ENCODE peak calls at places on chromosomes 7 and 10, in five cellular contexts. One of them, this sample, is unnamed.
A peak's percentile ranks its signal among the peaks of the same experiment; 100 is the strongest.

GRCh38 chr10:45308707-45309106 is 6.7 kb downstream of the OR13A1 start:
- DNase-seq in stomach: no peak
- DNase-seq in upper lobe of left lung: no peak
- DNase-seq in gastrocnemius medialis: no peak
- DNase-seq in body of pancreas: no peak
- DNase-seq in this sample: no peak

GRCh38 chr7:105309235-105310156 is 79.2 kb downstream of the SRPK2 start:
- DNase-seq in gastrocnemius medialis: no peak
- DNase-seq in stomach: no peak
- DNase-seq in upper lobe of left lung: no peak
- DNase-seq in body of pancreas: no peak
- DNase-seq in this sample: no peak

GRCh38 chr10:101725296-101725695 is 30.3 kb upstream of the FBXW4 start:
- DNase-seq in body of pancreas: no peak
- DNase-seq in gastrocnemius medialis: no peak
- DNase-seq in stomach: no peak
- DNase-seq in upper lobe of left lung: no peak
- DNase-seq in this sample: no peak

GRCh38 chr10:34758447-34758996 is 56.6 kb downstream of the PARD3 start:
- DNase-seq in stomach: no peak
- DNase-seq in gastrocnemius medialis: no peak
- DNase-seq in upper lobe of left lung: no peak
- DNase-seq in body of pancreas: no peak
- DNase-seq in this sample: peak; percentile 94

GRCh38 chr10:101781984-101782810 is 1.0 kb downstream of the NPM3 start:
- DNase-seq in stomach: peak; percentile 21
- DNase-seq in upper lobe of left lung: no peak
- DNase-seq in body of pancreas: no peak
- DNase-seq in gastrocnemius medialis: no peak
- DNase-seq in this sample: no peak

GRCh38 chr7:87564290-87564963 is 36.3 kb downstream of the ABCB1 start:
- DNase-seq in gastrocnemius medialis: no peak
- DNase-seq in body of pancreas: peak; percentile 38
- DNase-seq in stomach: peak; percentile 26
- DNase-seq in upper lobe of left lung: no peak
- DNase-seq in this sample: no peak

GRCh38 chr7:152313879-152314604 is 121.8 kb downstream of the KMT2C start:
- DNase-seq in upper lobe of left lung: no peak
- DNase-seq in stomach: no peak
- DNase-seq in body of pancreas: peak; percentile 66
- DNase-seq in gastrocnemius medialis: no peak
- DNase-seq in this sample: peak; percentile 84

GRCh38 chr10:59807629-59808620 is 54.7 kb upstream of the MRLN start:
- DNase-seq in stomach: no peak
- DNase-seq in body of pancreas: no peak
- DNase-seq in gastrocnemius medialis: peak; percentile 83
- DNase-seq in upper lobe of left lung: no peak
- DNase-seq in this sample: no peak

GRCh38 chr10:51706225-51706624 is 6.8 kb upstream of the CSTF2T start:
- DNase-seq in gastrocnemius medialis: peak; percentile 48
- DNase-seq in stomach: peak; percentile 75
- DNase-seq in upper lobe of left lung: no peak
- DNase-seq in body of pancreas: peak; percentile 89
- DNase-seq in this sample: no peak

GRCh38 chr7:73519867-73520672 is 2.0 kb downstream of the BAZ1B start:
- DNase-seq in stomach: no peak
- DNase-seq in upper lobe of left lung: no peak
- DNase-seq in body of pancreas: no peak
- DNase-seq in gastrocnemius medialis: no peak
- DNase-seq in this sample: no peak

GRCh38 chr7:36280840-36281812 is 108.5 kb upstream of the ANLN start:
- DNase-seq in body of pancreas: peak; percentile 52
- DNase-seq in upper lobe of left lung: peak; percentile 79
- DNase-seq in gastrocnemius medialis: peak; percentile 81
- DNase-seq in stomach: peak; percentile 69
- DNase-seq in this sample: peak; percentile 72

GRCh38 chr7:36278767-36279171 is 110.9 kb upstream of the ANLN start:
- DNase-seq in stomach: no peak
- DNase-seq in body of pancreas: no peak
- DNase-seq in gastrocnemius medialis: no peak
- DNase-seq in upper lobe of left lung: no peak
- DNase-seq in this sample: no peak

GRCh38 chr7:36279251-36279925 is 110.3 kb upstream of the ANLN start:
- DNase-seq in stomach: no peak
- DNase-seq in upper lobe of left lung: no peak
- DNase-seq in body of pancreas: no peak
- DNase-seq in gastrocnemius medialis: no peak
- DNase-seq in this sample: no peak

GRCh38 chr7:36278069-36278766 is 111.4 kb upstream of the ANLN start:
- DNase-seq in stomach: no peak
- DNase-seq in body of pancreas: no peak
- DNase-seq in gastrocnemius medialis: no peak
- DNase-seq in upper lobe of left lung: no peak
- DNase-seq in this sample: no peak

DNA sequence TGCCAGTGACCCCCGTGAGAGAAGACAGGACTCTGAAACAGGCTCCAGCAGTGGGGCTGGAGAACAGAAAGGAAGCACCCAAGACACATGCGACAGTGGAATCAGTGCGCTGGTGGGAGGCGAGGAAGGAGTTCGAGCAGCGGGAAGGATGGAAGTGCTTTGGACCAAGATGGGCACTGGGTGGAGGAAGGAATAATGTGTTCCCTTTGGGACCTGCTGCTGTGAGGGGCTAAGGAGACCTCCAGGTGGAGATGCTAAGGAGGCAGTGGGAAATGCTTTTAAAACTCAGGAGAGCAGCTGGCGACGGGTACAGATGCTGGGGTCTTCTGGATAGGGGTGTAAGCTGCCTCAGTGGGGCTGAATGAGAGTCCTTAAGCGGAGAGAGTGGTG is 109.7 kb upstream of the ANLN start:
- DNase-seq in upper lobe of left lung: no peak
- DNase-seq in body of pancreas: no peak
- DNase-seq in gastrocnemius medialis: no peak
- DNase-seq in stomach: no peak
- DNase-seq in this sample: no peak
- H3K27ac ChIP-seq in upper lobe of left lung: no peak overlapping the region
- H3K27ac ChIP-seq in body of pancreas: no peak overlapping the region
- H3K27ac ChIP-seq in gastrocnemius medialis: peak overlapping the region; percentile 95
- H3K27ac ChIP-seq in stomach: peak overlapping the region; percentile 80
- H3K27ac ChIP-seq in this sample: no peak overlapping the region

GRCh38 chr7:30894009-30894408 is 17.6 kb upstream of the AQP1 start:
- DNase-seq in stomach: no peak
- DNase-seq in body of pancreas: peak; percentile 51
- DNase-seq in gastrocnemius medialis: no peak
- DNase-seq in upper lobe of left lung: no peak
- DNase-seq in this sample: no peak

GRCh38 chr7:30896783-30897617 is 14.7 kb upstream of the AQP1 start:
- DNase-seq in stomach: peak; percentile 45
- DNase-seq in upper lobe of left lung: no peak
- DNase-seq in gastrocnemius medialis: no peak
- DNase-seq in body of pancreas: peak; percentile 84
- DNase-seq in this sample: no peak

GRCh38 chr7:30896041-30896440 is 15.6 kb upstream of the AQP1 start:
- DNase-seq in gastrocnemius medialis: no peak
- DNase-seq in stomach: no peak
- DNase-seq in body of pancreas: peak; percentile 66
- DNase-seq in upper lobe of left lung: no peak
- DNase-seq in this sample: no peak

GRCh38 chr7:30894866-30895408 is 16.7 kb upstream of the AQP1 start:
- DNase-seq in gastrocnemius medialis: no peak
- DNase-seq in stomach: no peak
- DNase-seq in upper lobe of left lung: no peak
- DNase-seq in body of pancreas: no peak
- DNase-seq in this sample: no peak

DNA sequence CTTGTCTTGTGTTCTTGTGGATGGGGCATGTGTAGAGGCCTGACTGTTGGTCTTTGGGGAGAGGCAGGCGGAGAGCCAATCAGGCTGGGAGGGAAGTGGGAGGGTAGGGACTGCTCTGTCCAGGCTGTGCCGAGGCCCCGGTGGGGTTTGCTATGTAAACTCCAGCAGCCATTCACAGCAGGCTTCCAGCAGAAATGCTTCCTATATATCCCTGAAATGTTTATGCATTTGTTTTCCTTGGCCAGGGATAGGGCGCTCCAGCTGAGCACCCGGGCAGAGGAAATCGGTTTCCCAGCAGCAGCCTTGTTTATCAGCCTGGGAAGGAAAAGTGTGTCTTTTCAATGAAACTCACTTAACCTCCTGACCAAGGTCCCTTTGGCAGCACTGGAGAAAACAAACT is 18.3 kb upstream of the AQP1 start:
- DNase-seq in upper lobe of left lung: no peak
- DNase-seq in stomach: no peak
- DNase-seq in gastrocnemius medialis: no peak
- DNase-seq in body of pancreas: peak; percentile 64
- DNase-seq in this sample: no peak
- H3K27ac ChIP-seq in upper lobe of left lung: peak overlapping the region; percentile 73
- H3K27ac ChIP-seq in stomach: peak overlapping the region; percentile 45
- H3K27ac ChIP-seq in gastrocnemius medialis: no peak overlapping the region
- H3K27ac ChIP-seq in body of pancreas: peak overlapping the region; percentile 83
- H3K27ac ChIP-seq in this sample: no peak overlapping the region

GRCh38 chr10:50593523-50593922 is 30.2 kb downstream of the SGMS1 start:
- DNase-seq in stomach: no peak
- DNase-seq in body of pancreas: no peak
- DNase-seq in upper lobe of left lung: no peak
- DNase-seq in gastrocnemius medialis: no peak
- DNase-seq in this sample: no peak
- H3K27ac ChIP-seq in stomach: no peak overlapping the region
- H3K27ac ChIP-seq in body of pancreas: no peak overlapping the region
- H3K27ac ChIP-seq in upper lobe of left lung: no peak overlapping the region
- H3K27ac ChIP-seq in gastrocnemius medialis: no peak overlapping the region
- H3K27ac ChIP-seq in this sample: peak overlapping the region; percentile 1

GRCh38 chr10:127302343-127302742 is 106.0 kb upstream of the INSYN2A start:
- DNase-seq in stomach: no peak
- DNase-seq in body of pancreas: no peak
- DNase-seq in upper lobe of left lung: no peak
- DNase-seq in gastrocnemius medialis: no peak
- DNase-seq in this sample: no peak

GRCh38 chr10:127299956-127300689 is 103.7 kb upstream of the INSYN2A start:
- DNase-seq in upper lobe of left lung: no peak
- DNase-seq in stomach: peak; percentile 49
- DNase-seq in body of pancreas: no peak
- DNase-seq in gastrocnemius medialis: no peak
- DNase-seq in this sample: no peak

GRCh38 chr10:127303105-127303504 is 106.7 kb upstream of the INSYN2A start:
- DNase-seq in gastrocnemius medialis: no peak
- DNase-seq in stomach: no peak
- DNase-seq in upper lobe of left lung: no peak
- DNase-seq in body of pancreas: no peak
- DNase-seq in this sample: no peak

GRCh38 chr10:127298396-127298795 is 102.0 kb upstream of the INSYN2A start:
- DNase-seq in stomach: peak; percentile 11
- DNase-seq in body of pancreas: no peak
- DNase-seq in gastrocnemius medialis: no peak
- DNase-seq in upper lobe of left lung: no peak
- DNase-seq in this sample: no peak

GRCh38 chr10:127300868-127301321 is 104.5 kb upstream of the INSYN2A start:
- DNase-seq in upper lobe of left lung: peak; percentile 62
- DNase-seq in gastrocnemius medialis: no peak
- DNase-seq in body of pancreas: peak; percentile 37
- DNase-seq in stomach: peak; percentile 40
- DNase-seq in this sample: no peak
- H3K27ac ChIP-seq in upper lobe of left lung: no peak overlapping the region
- H3K27ac ChIP-seq in gastrocnemius medialis: no peak overlapping the region
- H3K27ac ChIP-seq in body of pancreas: peak overlapping the region; percentile 52
- H3K27ac ChIP-seq in stomach: peak overlapping the region; percentile 33
- H3K27ac ChIP-seq in this sample: no peak overlapping the region

GRCh38 chr10:29861811-29862505 is 197.4 kb downstream of the JCAD start:
- DNase-seq in body of pancreas: no peak
- DNase-seq in gastrocnemius medialis: no peak
- DNase-seq in stomach: no peak
- DNase-seq in upper lobe of left lung: no peak
- DNase-seq in this sample: no peak

GRCh38 chr10:29866356-29866755 is 193.0 kb downstream of the JCAD start:
- DNase-seq in body of pancreas: no peak
- DNase-seq in upper lobe of left lung: no peak
- DNase-seq in gastrocnemius medialis: no peak
- DNase-seq in stomach: no peak
- DNase-seq in this sample: no peak

GRCh38 chr10:29869593-29869992 is 189.8 kb downstream of the JCAD start:
- DNase-seq in stomach: no peak
- DNase-seq in upper lobe of left lung: no peak
- DNase-seq in body of pancreas: no peak
- DNase-seq in gastrocnemius medialis: no peak
- DNase-seq in this sample: no peak

GRCh38 chr10:29862926-29863614 is 196.3 kb downstream of the JCAD start:
- DNase-seq in gastrocnemius medialis: no peak
- DNase-seq in upper lobe of left lung: no peak
- DNase-seq in body of pancreas: no peak
- DNase-seq in stomach: no peak
- DNase-seq in this sample: peak; percentile 97

GRCh38 chr10:29865700-29866355 is 193.6 kb downstream of the JCAD start:
- DNase-seq in upper lobe of left lung: no peak
- DNase-seq in body of pancreas: no peak
- DNase-seq in gastrocnemius medialis: no peak
- DNase-seq in stomach: no peak
- DNase-seq in this sample: no peak
- H3K27ac ChIP-seq in upper lobe of left lung: no peak overlapping the region
- H3K27ac ChIP-seq in body of pancreas: peak overlapping the region; percentile 21
- H3K27ac ChIP-seq in gastrocnemius medialis: no peak overlapping the region
- H3K27ac ChIP-seq in stomach: no peak overlapping the region
- H3K27ac ChIP-seq in this sample: peak overlapping the region; percentile 24

GRCh38 chr10:71344916-71345557 is 26.0 kb downstream of the SLC29A3 start:
- DNase-seq in stomach: no peak
- DNase-seq in body of pancreas: no peak
- DNase-seq in gastrocnemius medialis: no peak
- DNase-seq in upper lobe of left lung: no peak
- DNase-seq in this sample: no peak
- H3K27ac ChIP-seq in stomach: peak overlapping the region; percentile 70
- H3K27ac ChIP-seq in body of pancreas: no peak overlapping the region
- H3K27ac ChIP-seq in gastrocnemius medialis: no peak overlapping the region
- H3K27ac ChIP-seq in upper lobe of left lung: no peak overlapping the region
- H3K27ac ChIP-seq in this sample: no peak overlapping the region

DNA sequence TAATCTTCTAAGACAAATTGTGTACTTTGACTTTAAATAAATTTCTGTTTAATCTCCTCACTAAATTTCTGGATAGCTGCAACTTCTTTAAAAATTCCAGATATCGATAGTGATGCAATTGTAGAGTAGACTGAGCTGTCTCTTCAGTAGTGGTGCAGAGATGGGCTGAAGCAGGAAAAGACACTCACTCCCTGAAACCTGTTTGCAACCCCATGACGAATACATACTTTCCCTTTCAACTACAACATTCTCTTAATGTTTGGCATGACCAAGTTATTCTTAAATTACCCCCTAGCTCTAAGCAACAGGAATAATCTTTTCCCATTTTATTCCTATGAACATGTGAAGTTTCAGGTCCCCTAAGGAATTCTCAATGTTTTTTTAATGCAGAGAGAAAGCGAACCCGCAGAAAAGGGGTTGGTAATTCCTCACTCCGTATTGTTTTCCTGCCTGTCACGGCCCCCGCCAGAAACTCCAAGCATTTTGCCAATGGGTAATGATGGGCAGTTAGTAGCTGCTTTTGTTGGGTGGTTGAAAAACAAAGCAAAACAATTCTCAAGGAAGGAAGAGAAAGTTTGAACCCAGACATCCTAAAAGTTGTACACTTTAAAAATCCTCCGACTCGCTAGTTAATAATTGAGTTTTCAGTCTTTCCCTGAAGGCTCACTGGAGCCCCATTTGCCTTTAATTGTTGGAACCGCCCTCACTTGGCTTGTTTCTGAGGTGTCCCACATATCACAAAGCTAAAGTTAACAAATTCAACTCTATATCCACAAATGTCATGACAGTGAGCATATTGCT is 1.2 kb downstream of the THSD7A start:
- DNase-seq in gastrocnemius medialis: no peak
- DNase-seq in upper lobe of left lung: no peak
- DNase-seq in stomach: no peak
- DNase-seq in body of pancreas: no peak
- DNase-seq in this sample: no peak
- H3K27ac ChIP-seq in gastrocnemius medialis: no peak overlapping the region
- H3K27ac ChIP-seq in upper lobe of left lung: peak overlapping the region; percentile 73
- H3K27ac ChIP-seq in stomach: peak overlapping the region; percentile 62
- H3K27ac ChIP-seq in body of pancreas: no peak overlapping the region
- H3K27ac ChIP-seq in this sample: no peak overlapping the region